ENCODE peak calls at places on chromosomes 3 and 15, in seven cellular contexts. I is glutamatergic neuron, Z is amygdala, H is hepatocyte, V is PC-9, K is body of pancreas, C is GM04504. B is an unnamed sample.
A peak's percentile ranks its signal among the peaks of the same experiment; 100 is the strongest.

GRCh38 chr3:118766306-118766669 is 268.4 kb downstream of the IGSF11 start:
- DNase-seq in I (no peak), K (no peak), Z (no peak), H (no peak), V (no peak), C (no peak), B (no peak)

GRCh38 chr3:129501630-129502029 is 26.8 kb upstream of the RHO start:
- DNase-seq in V (no peak), K (no peak), C (no peak), I (no peak), H (no peak), Z (no peak), B (no peak)

GRCh38 chr15:74809242-74809641 is 3.4 kb upstream of the LMAN1L start:
- DNase-seq in V (no peak), C (no peak), I (no peak), Z (no peak), H (no peak), K (no peak), B (no peak)

GRCh38 chr15:80777137-80777536 is 2.0 kb upstream of the CEMIP start:
- DNase-seq in K (no peak), Z (no peak), V (peak; percentile 64), H (peak; percentile 35), C (peak; percentile 84), I (no peak), B (no peak)

GRCh38 chr15:58568157-58568571 is 136.4 kb downstream of the LIPC start:
- DNase-seq in H (no peak), K (peak; percentile 36), C (no peak), I (no peak), Z (no peak), V (peak; percentile 64), B (no peak)

GRCh38 chr15:66145242-66146182 is 108.0 kb downstream of the MEGF11 start:
- DNase-seq in K (peak; percentile 52), Z (no peak), C (no peak), H (no peak), V (no peak), I (no peak), B (no peak)

GRCh38 chr3:11236588-11237461 is 35.4 kb upstream of the ATG7 start:
- DNase-seq in H (peak; percentile 87), K (peak; percentile 76), V (peak; percentile 88), I (peak; percentile 70), Z (no peak), C (no peak), B (peak; percentile 39)

GRCh38 chr15:70936326-70936725 is 43.7 kb downstream of the LRRC49 start:
- DNase-seq in V (no peak), Z (no peak), K (no peak), C (no peak), I (no peak), H (no peak), B (no peak)

GRCh38 chr3:81666502-81667121 is 94.8 kb downstream of the GBE1 start:
- DNase-seq in I (no peak), H (no peak), C (peak; percentile 5), V (no peak), K (no peak), Z (no peak), B (no peak)

GRCh38 chr3:114147281-114147680 is 31.6 kb downstream of the DRD3 start:
- DNase-seq in I (no peak), Z (no peak), V (no peak), K (no peak), H (no peak), C (no peak), B (no peak)

GRCh38 chr3:123331006-123331405 is 117.9 kb downstream of the ADCY5 start:
- DNase-seq in C (no peak), H (no peak), K (peak; percentile 7), Z (no peak), V (no peak), I (no peak), B (no peak)

GRCh38 chr3:103218793-103219192 is 784.0 kb downstream of the ZPLD1 start:
- DNase-seq in C (no peak), H (no peak), Z (no peak), K (no peak), I (no peak), V (no peak), B (no peak)

GRCh38 chr3:59717679-59718205 is 667.9 kb upstream of the CFAP20DC start:
- DNase-seq in I (no peak), K (no peak), V (no peak), C (no peak), Z (no peak), H (no peak), B (no peak)

GRCh38 chr3:14266361-14266760 is 87.7 kb downstream of the LSM3 start:
- DNase-seq in Z (peak; percentile 50), I (no peak), V (no peak), C (peak; percentile 73), K (no peak), H (peak; percentile 58), B (no peak)

GRCh38 chr3:123346041-123346440 is 102.8 kb downstream of the ADCY5 start:
- DNase-seq in Z (no peak), C (no peak), H (no peak), I (no peak), V (no peak), K (no peak), B (no peak)

B was measured in HepG2.